ENCODE peak calls at places on chromosomes 1 and 21, in nine cellular contexts. One of them, this sample, is unnamed.

GRCh38 chr1:182674346-182675246 is 9.8 kb downstream of the RGS8 start:
- DNase-seq in endothelial cell: no peak
- DNase-seq in CD8-positive, alpha-beta T cell: no peak
- DNase-seq in AG04450: no peak
- DNase-seq in bronchial epithelial cell: no peak
- DNase-seq in H9: no peak
- DNase-seq in RWPE1: no peak
- DNase-seq in IMR-90: no peak
- DNase-seq in body of pancreas: no peak
- DNase-seq in this sample: no peak

GRCh38 chr21:42238185-42238934 is 19.4 kb downstream of the ABCG1 start:
- DNase-seq in H9: no peak
- DNase-seq in CD8-positive, alpha-beta T cell: peak; percentile 61
- DNase-seq in endothelial cell: no peak
- DNase-seq in IMR-90: no peak
- DNase-seq in bronchial epithelial cell: peak; percentile 35
- DNase-seq in AG04450: no peak
- DNase-seq in body of pancreas: no peak
- DNase-seq in RWPE1: no peak
- DNase-seq in this sample: no peak

GRCh38 chr1:28915036-28915895 is 897 bp downstream of the EPB41 start:
- DNase-seq in RWPE1: peak; percentile 25
- DNase-seq in CD8-positive, alpha-beta T cell: peak; percentile 46
- DNase-seq in H9: peak; percentile 56
- DNase-seq in bronchial epithelial cell: peak; percentile 37
- DNase-seq in IMR-90: peak; percentile 41
- DNase-seq in endothelial cell: peak; percentile 15
- DNase-seq in AG04450: no peak
- DNase-seq in body of pancreas: peak; percentile 32
- DNase-seq in this sample: peak; percentile 61

GRCh38 chr1:27491748-27492700 is 2.1 kb upstream of the WASF2 start:
- DNase-seq in IMR-90: no peak
- DNase-seq in CD8-positive, alpha-beta T cell: no peak
- DNase-seq in body of pancreas: no peak
- DNase-seq in bronchial epithelial cell: no peak
- DNase-seq in AG04450: no peak
- DNase-seq in endothelial cell: no peak
- DNase-seq in RWPE1: no peak
- DNase-seq in H9: no peak
- DNase-seq in this sample: no peak

GRCh38 chr1:211637066-211637465 is 38.4 kb downstream of the NEK2 start:
- DNase-seq in CD8-positive, alpha-beta T cell: no peak
- DNase-seq in bronchial epithelial cell: no peak
- DNase-seq in RWPE1: no peak
- DNase-seq in H9: no peak
- DNase-seq in IMR-90: no peak
- DNase-seq in body of pancreas: no peak
- DNase-seq in endothelial cell: no peak
- DNase-seq in AG04450: no peak
- DNase-seq in this sample: peak; percentile 34

GRCh38 chr1:87682565-87682964 is 353.9 kb downstream of the LMO4 start:
- DNase-seq in endothelial cell: no peak
- DNase-seq in IMR-90: no peak
- DNase-seq in body of pancreas: no peak
- DNase-seq in AG04450: no peak
- DNase-seq in RWPE1: no peak
- DNase-seq in bronchial epithelial cell: no peak
- DNase-seq in CD8-positive, alpha-beta T cell: no peak
- DNase-seq in H9: no peak
- DNase-seq in this sample: no peak

GRCh38 chr1:206722751-206723499 is 38.2 kb downstream of the MAPKAPK2 start:
- DNase-seq in CD8-positive, alpha-beta T cell: no peak
- DNase-seq in bronchial epithelial cell: no peak
- DNase-seq in RWPE1: no peak
- DNase-seq in body of pancreas: no peak
- DNase-seq in H9: no peak
- DNase-seq in IMR-90: no peak
- DNase-seq in AG04450: no peak
- DNase-seq in endothelial cell: no peak
- DNase-seq in this sample: peak; percentile 93

GRCh38 chr1:25616080-25616931 is at the start of gene MAN1C1:
- DNase-seq in IMR-90: peak; percentile 73
- DNase-seq in H9: peak; percentile 97
- DNase-seq in CD8-positive, alpha-beta T cell: peak; percentile 87
- DNase-seq in body of pancreas: peak; percentile 87
- DNase-seq in bronchial epithelial cell: peak; percentile 16
- DNase-seq in RWPE1: peak; percentile 91
- DNase-seq in AG04450: peak; percentile 46
- DNase-seq in endothelial cell: peak; percentile 93
- DNase-seq in this sample: peak; percentile 78

GRCh38 chr1:182575540-182576149 is 13.4 kb downstream of the RNASEL start:
- DNase-seq in CD8-positive, alpha-beta T cell: no peak
- DNase-seq in AG04450: peak; percentile 7
- DNase-seq in endothelial cell: no peak
- DNase-seq in IMR-90: peak; percentile 55
- DNase-seq in bronchial epithelial cell: peak; percentile 82
- DNase-seq in H9: no peak
- DNase-seq in RWPE1: peak; percentile 73
- DNase-seq in body of pancreas: no peak
- DNase-seq in this sample: peak; percentile 81

GRCh38 chr21:45530423-45531113 is 11.7 kb downstream of the SLC19A1 start:
- DNase-seq in CD8-positive, alpha-beta T cell: no peak
- DNase-seq in H9: no peak
- DNase-seq in RWPE1: no peak
- DNase-seq in IMR-90: no peak
- DNase-seq in endothelial cell: no peak
- DNase-seq in bronchial epithelial cell: no peak
- DNase-seq in body of pancreas: peak; percentile 7
- DNase-seq in AG04450: no peak
- DNase-seq in this sample: no peak

GRCh38 chr1:158121604-158122254 is 59.0 kb upstream of the CD1D start:
- DNase-seq in bronchial epithelial cell: peak; percentile 55
- DNase-seq in CD8-positive, alpha-beta T cell: peak; percentile 17
- DNase-seq in endothelial cell: peak; percentile 62
- DNase-seq in IMR-90: peak; percentile 46
- DNase-seq in body of pancreas: peak; percentile 60
- DNase-seq in H9: peak; percentile 79
- DNase-seq in RWPE1: peak; percentile 63
- DNase-seq in AG04450: no peak
- DNase-seq in this sample: peak; percentile 85

GRCh38 chr21:38223893-38224540 is 32.8 kb upstream of the KCNJ15 start:
- DNase-seq in IMR-90: peak; percentile 26
- DNase-seq in RWPE1: no peak
- DNase-seq in endothelial cell: no peak
- DNase-seq in AG04450: no peak
- DNase-seq in body of pancreas: no peak
- DNase-seq in CD8-positive, alpha-beta T cell: no peak
- DNase-seq in bronchial epithelial cell: no peak
- DNase-seq in H9: no peak
- DNase-seq in this sample: peak; percentile 46

GRCh38 chr1:24416666-24417391 is 1.2 kb downstream of the NIPAL3 start:
- DNase-seq in endothelial cell: no peak
- DNase-seq in CD8-positive, alpha-beta T cell: peak; percentile 46
- DNase-seq in AG04450: peak; percentile 98
- DNase-seq in H9: no peak
- DNase-seq in bronchial epithelial cell: peak; percentile 98
- DNase-seq in body of pancreas: no peak
- DNase-seq in RWPE1: peak; percentile 76
- DNase-seq in IMR-90: peak; percentile 100
- DNase-seq in this sample: peak; percentile 69

GRCh38 chr1:155037851-155038441 is 4.3 kb downstream of the DCST1 start:
- DNase-seq in IMR-90: no peak
- DNase-seq in bronchial epithelial cell: peak; percentile 29
- DNase-seq in endothelial cell: no peak
- DNase-seq in H9: no peak
- DNase-seq in AG04450: no peak
- DNase-seq in body of pancreas: no peak
- DNase-seq in CD8-positive, alpha-beta T cell: no peak
- DNase-seq in RWPE1: no peak
- DNase-seq in this sample: no peak

GRCh38 chr21:29148535-29148934 is 18.1 kb downstream of the MAP3K7CL start:
- DNase-seq in RWPE1: no peak
- DNase-seq in H9: no peak
- DNase-seq in CD8-positive, alpha-beta T cell: no peak
- DNase-seq in bronchial epithelial cell: no peak
- DNase-seq in body of pancreas: no peak
- DNase-seq in endothelial cell: no peak
- DNase-seq in AG04450: no peak
- DNase-seq in IMR-90: peak; percentile 64
- DNase-seq in this sample: no peak

GRCh38 chr1:226764533-226764932 is 25.5 kb upstream of the ITPKB start:
- DNase-seq in RWPE1: no peak
- DNase-seq in IMR-90: no peak
- DNase-seq in body of pancreas: no peak
- DNase-seq in bronchial epithelial cell: no peak
- DNase-seq in H9: no peak
- DNase-seq in endothelial cell: no peak
- DNase-seq in AG04450: no peak
- DNase-seq in CD8-positive, alpha-beta T cell: no peak
- DNase-seq in this sample: no peak
- TF ChIP-seq CTCF in RWPE1: no peak
- TF ChIP-seq CTCF in IMR-90: no peak
- TF ChIP-seq CTCF in body of pancreas: no peak
- TF ChIP-seq CTCF in bronchial epithelial cell: no peak
- TF ChIP-seq CTCF in H9: no peak
- TF ChIP-seq CTCF in endothelial cell: no peak
- TF ChIP-seq CTCF in AG04450: no peak
- TF ChIP-seq CTCF in CD8-positive, alpha-beta T cell: no peak
- TF ChIP-seq CTCF in this sample: no peak

DNA sequence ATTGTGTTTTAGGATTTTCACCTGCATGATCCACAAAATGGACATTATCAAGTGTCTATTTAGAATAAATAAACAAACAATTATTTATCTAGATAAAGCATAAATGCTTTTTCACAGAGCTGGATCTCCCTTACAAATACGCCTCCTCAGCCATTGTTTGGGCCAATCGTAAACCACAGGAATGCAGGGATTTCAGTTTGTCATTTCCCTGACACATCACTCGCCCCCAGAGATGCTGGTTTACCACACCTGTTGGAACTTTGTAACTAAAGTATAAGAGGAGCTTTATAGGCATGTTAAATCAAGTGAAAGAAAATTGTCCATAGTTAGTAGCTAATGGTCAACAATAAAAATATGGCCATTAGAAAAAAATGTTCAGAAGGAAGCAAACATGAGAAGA is 40.3 kb downstream of the GPR88 start:
- DNase-seq in IMR-90: no peak
- DNase-seq in CD8-positive, alpha-beta T cell: no peak
- DNase-seq in body of pancreas: no peak
- DNase-seq in AG04450: no peak
- DNase-seq in RWPE1: no peak
- DNase-seq in H9: no peak
- DNase-seq in endothelial cell: no peak
- DNase-seq in bronchial epithelial cell: peak; percentile 45
- DNase-seq in this sample: no peak
- TF ChIP-seq CTCF in IMR-90: no peak
- TF ChIP-seq CTCF in CD8-positive, alpha-beta T cell: no peak
- TF ChIP-seq CTCF in body of pancreas: no peak
- TF ChIP-seq CTCF in AG04450: no peak
- TF ChIP-seq CTCF in RWPE1: no peak
- TF ChIP-seq CTCF in H9: no peak
- TF ChIP-seq CTCF in endothelial cell: no peak
- TF ChIP-seq CTCF in bronchial epithelial cell: no peak
- TF ChIP-seq CTCF in this sample: no peak

GRCh38 chr1:151009674-151010345 is 1.6 kb downstream of the PRUNE1 start:
- DNase-seq in endothelial cell: no peak
- DNase-seq in RWPE1: no peak
- DNase-seq in bronchial epithelial cell: no peak
- DNase-seq in body of pancreas: no peak
- DNase-seq in IMR-90: no peak
- DNase-seq in H9: no peak
- DNase-seq in CD8-positive, alpha-beta T cell: no peak
- DNase-seq in AG04450: no peak
- DNase-seq in this sample: no peak

GRCh38 chr1:151010346-151010726 is 2.1 kb downstream of the PRUNE1 start:
- DNase-seq in endothelial cell: no peak
- DNase-seq in CD8-positive, alpha-beta T cell: no peak
- DNase-seq in RWPE1: no peak
- DNase-seq in H9: no peak
- DNase-seq in bronchial epithelial cell: no peak
- DNase-seq in AG04450: no peak
- DNase-seq in body of pancreas: no peak
- DNase-seq in IMR-90: no peak
- DNase-seq in this sample: no peak

GRCh38 chr1:151011154-151011850 is 3.1 kb downstream of the PRUNE1 start:
- DNase-seq in body of pancreas: no peak
- DNase-seq in H9: no peak
- DNase-seq in endothelial cell: no peak
- DNase-seq in bronchial epithelial cell: no peak
- DNase-seq in RWPE1: no peak
- DNase-seq in IMR-90: no peak
- DNase-seq in CD8-positive, alpha-beta T cell: no peak
- DNase-seq in AG04450: no peak
- DNase-seq in this sample: no peak

GRCh38 chr1:151013518-151013917 is 5.3 kb downstream of the PRUNE1 start:
- DNase-seq in body of pancreas: peak; percentile 61
- DNase-seq in bronchial epithelial cell: no peak
- DNase-seq in RWPE1: no peak
- DNase-seq in H9: no peak
- DNase-seq in CD8-positive, alpha-beta T cell: no peak
- DNase-seq in endothelial cell: no peak
- DNase-seq in AG04450: no peak
- DNase-seq in IMR-90: peak; percentile 63
- DNase-seq in this sample: no peak

DNA sequence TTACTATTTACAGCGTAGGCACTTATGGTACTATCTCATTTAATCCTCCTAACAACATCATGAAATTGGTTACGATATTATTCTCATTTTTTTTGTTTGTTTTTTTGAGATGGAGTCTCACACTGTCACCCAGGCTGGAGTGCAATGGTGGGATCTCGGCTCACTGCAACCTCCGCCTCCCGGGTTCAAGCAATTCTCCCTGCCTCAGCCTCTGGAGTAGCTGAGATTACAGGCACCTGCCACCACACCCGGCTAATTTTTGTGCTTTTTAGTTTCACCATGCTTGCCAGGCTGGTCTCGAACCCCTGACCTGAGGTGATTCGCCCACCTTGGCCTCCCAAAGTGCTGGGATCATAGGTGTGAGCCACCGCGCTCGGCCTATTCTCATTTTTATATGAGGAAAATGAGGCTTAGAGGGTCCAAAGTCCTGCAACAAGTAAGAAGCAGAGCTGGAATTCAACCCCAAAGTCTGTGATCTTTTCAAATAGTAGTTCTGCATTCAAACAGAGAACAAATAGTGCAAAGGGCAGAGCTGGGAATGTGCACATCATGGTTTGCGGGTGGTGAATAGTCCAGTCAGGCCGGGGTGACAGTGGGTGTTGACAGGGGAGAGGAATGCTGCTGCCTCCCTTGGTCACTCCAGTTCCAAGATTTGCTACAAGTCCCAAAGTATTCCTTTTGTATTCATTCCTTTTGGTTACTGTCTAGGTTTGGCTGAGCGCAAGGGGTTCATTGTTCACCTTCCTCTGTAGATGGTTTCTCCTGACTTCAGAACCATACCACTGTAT is 4.6 kb downstream of the PRUNE1 start:
- DNase-seq in H9: no peak
- DNase-seq in CD8-positive, alpha-beta T cell: no peak
- DNase-seq in endothelial cell: no peak
- DNase-seq in IMR-90: no peak
- DNase-seq in RWPE1: no peak
- DNase-seq in body of pancreas: no peak
- DNase-seq in bronchial epithelial cell: no peak
- DNase-seq in AG04450: no peak
- DNase-seq in this sample: no peak
- TF ChIP-seq CTCF in H9: no peak
- TF ChIP-seq CTCF in CD8-positive, alpha-beta T cell: no peak
- TF ChIP-seq CTCF in endothelial cell: no peak
- TF ChIP-seq CTCF in IMR-90: no peak
- TF ChIP-seq CTCF in RWPE1: no peak
- TF ChIP-seq CTCF in body of pancreas: no peak
- TF ChIP-seq CTCF in bronchial epithelial cell: no peak
- TF ChIP-seq CTCF in AG04450: no peak
- TF ChIP-seq CTCF in this sample: no peak

GRCh38 chr1:41427943-41428735 is 56.3 kb downstream of the EDN2 start:
- DNase-seq in AG04450: no peak
- DNase-seq in body of pancreas: no peak
- DNase-seq in bronchial epithelial cell: no peak
- DNase-seq in RWPE1: no peak
- DNase-seq in endothelial cell: no peak
- DNase-seq in H9: no peak
- DNase-seq in CD8-positive, alpha-beta T cell: no peak
- DNase-seq in IMR-90: no peak
- DNase-seq in this sample: no peak
- TF ChIP-seq CTCF in AG04450: no peak
- TF ChIP-seq CTCF in body of pancreas: no peak
- TF ChIP-seq CTCF in bronchial epithelial cell: no peak
- TF ChIP-seq CTCF in RWPE1: no peak
- TF ChIP-seq CTCF in endothelial cell: no peak
- TF ChIP-seq CTCF in H9: no peak
- TF ChIP-seq CTCF in CD8-positive, alpha-beta T cell: no peak
- TF ChIP-seq CTCF in IMR-90: no peak
- TF ChIP-seq CTCF in this sample: no peak